ENCODE peak calls at places on chromosomes 5 and 9, in six cellular contexts. A is tibial nerve; J is stomach; U is testis; P is CD4-positive, alpha-beta T cell; L is right atrium auricular region. Q is an unnamed sample.

GRCh38 chr5:160657622-160658458 is 194.2 kb downstream of the ATP10B start:
- DNase-seq in J (no peak), A (no peak), P (no peak), U (no peak), L (no peak), Q (no peak)

GRCh38 chr9:93468763-93469456 is 15.5 kb upstream of the FAM120AOS start:
- DNase-seq in U (peak; percentile 55), J (no peak), P (no peak), L (no peak), A (no peak), Q (no peak)

GRCh38 chr5:131622633-131623032 is 12.4 kb downstream of the RAPGEF6 start:
- DNase-seq in A (no peak), L (no peak), J (no peak), U (no peak), P (no peak), Q (no peak)

GRCh38 chr5:139574641-139575312 is 13.6 kb downstream of the UBE2D2 start:
- DNase-seq in A (no peak), P (no peak), L (no peak), J (no peak), U (no peak), Q (no peak)

GRCh38 chr9:15786616-15787015 is 233.8 kb downstream of the CCDC171 start:
- DNase-seq in A (no peak), P (no peak), U (no peak), J (no peak), L (no peak), Q (no peak)

GRCh38 chr9:82466616-82467251 is 478.2 kb downstream of the SPATA31D1 start:
- DNase-seq in P (no peak), J (no peak), L (no peak), A (no peak), U (peak; percentile 43), Q (no peak)

GRCh38 chr5:127410906-127411780 is 106.3 kb upstream of the PRRC1 start:
- DNase-seq in J (no peak), U (no peak), L (no peak), A (no peak), P (no peak), Q (no peak)

GRCh38 chr9:135302329-135303279 is 177.0 kb upstream of the PPP1R26 start:
- DNase-seq in L (no peak), U (no peak), P (no peak), J (no peak), A (no peak), Q (no peak)

GRCh38 chr9:15416880-15417279 is 5.8 kb upstream of the SNAPC3 start:
- DNase-seq in J (peak; percentile 63), P (no peak), A (no peak), L (no peak), U (peak; percentile 43), Q (no peak)

GRCh38 chr5:149113669-149114068 is 27.6 kb upstream of the ABLIM3 start:
- DNase-seq in P (no peak), J (no peak), U (no peak), A (no peak), L (no peak), Q (no peak)

GRCh38 chr5:84524491-84524890 is 139.8 kb upstream of the EDIL3 start:
- DNase-seq in U (no peak), P (no peak), L (no peak), J (no peak), A (no peak), Q (no peak)

GRCh38 chr9:115202960-115203751 is 85.2 kb upstream of the TNC start:
- DNase-seq in P (no peak), U (no peak), L (no peak), J (no peak), A (no peak), Q (no peak)

GRCh38 chr5:133384120-133384855 is 228.1 kb downstream of the FSTL4 start:
- DNase-seq in U (peak; percentile 4), L (no peak), A (no peak), J (no peak), P (no peak), Q (no peak)

GRCh38 chr5:135392256-135392655 is 6.8 kb downstream of the MACROH2A1 start:
- DNase-seq in L (no peak), A (no peak), P (no peak), U (no peak), J (no peak), Q (no peak)

GRCh38 chr5:9765421-9765820 is 135.3 kb upstream of the TAS2R1 start:
- DNase-seq in A (no peak), U (no peak), L (no peak), P (no peak), J (no peak), Q (no peak)

GRCh38 chr9:16368425-16369087 is 501.9 kb downstream of the BNC2 start:
- DNase-seq in J (no peak), L (peak; percentile 34), A (no peak), P (no peak), U (no peak), Q (no peak)

GRCh38 chr5:126680215-126680817 is 79.6 kb downstream of the PHAX start:
- DNase-seq in A (no peak), J (no peak), P (no peak), U (no peak), L (no peak), Q (no peak)

GRCh38 chr9:86035827-86036440 is 63.4 kb downstream of the GOLM1 start:
- DNase-seq in L (no peak), U (no peak), P (no peak), J (no peak), A (no peak), Q (no peak)

DNA sequence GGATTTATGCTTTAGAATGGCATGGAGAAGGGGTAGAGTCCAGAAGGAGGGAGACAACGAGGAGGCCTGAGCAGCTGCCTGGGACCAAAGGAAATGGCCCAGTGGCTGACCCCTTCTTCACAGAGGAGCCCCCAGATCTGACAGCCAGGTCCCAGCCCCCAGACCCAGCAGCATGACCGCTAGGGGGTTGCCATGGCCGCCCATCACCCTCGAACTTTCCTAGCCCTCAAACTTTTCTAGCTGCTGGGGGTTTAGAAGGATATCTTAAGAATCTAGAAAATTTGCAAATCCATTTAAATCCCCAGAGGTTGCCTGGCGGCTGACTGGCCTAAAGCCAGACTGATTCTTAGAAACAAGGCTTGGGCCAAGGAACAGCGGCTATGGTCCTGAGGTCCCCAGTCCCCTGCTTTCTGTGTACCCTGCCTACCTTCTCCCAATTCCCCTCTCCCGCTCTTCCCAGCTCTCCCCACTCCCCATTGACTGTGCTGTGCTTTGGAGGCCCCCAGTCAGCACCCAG is 969 bp downstream of the PDGFRB start:
- DNase-seq in P (no peak), A (no peak), U (no peak), J (no peak), L (no peak), Q (no peak)
- TF ChIP-seq CTCF in P (no peak), A (no peak), U (no peak), J (no peak), L (no peak), Q (no peak)

GRCh38 chr5:14729448-14730385 is 65.2 kb downstream of the OTULIN start:
- DNase-seq in A (no peak), P (no peak), U (no peak), L (no peak), J (no peak), Q (no peak)
- H3K27ac ChIP-seq in A (no peak overlapping the region), P (no peak overlapping the region), U (no peak overlapping the region), L (no peak overlapping the region), J (no peak overlapping the region), Q (no peak overlapping the region)

GRCh38 chr9:99103909-99104458 is 929 bp upstream of the TGFBR1 start:
- DNase-seq in P (no peak), L (no peak), A (no peak), U (peak; percentile 19), J (no peak), Q (peak; percentile 51)

GRCh38 chr9:99104459-99105151 is at the start of gene TGFBR1:
- DNase-seq in A (peak; percentile 86), L (peak; percentile 91), J (peak; percentile 94), P (peak; percentile 88), U (peak; percentile 95), Q (peak; percentile 94)

GRCh38 chr9:99106044-99106375 is 1.1 kb downstream of the TGFBR1 start:
- DNase-seq in J (no peak), L (no peak), U (no peak), A (no peak), P (no peak), Q (no peak)

GRCh38 chr9:99103505-99103904 is 1.4 kb upstream of the TGFBR1 start:
- DNase-seq in L (no peak), J (no peak), P (no peak), U (no peak), A (no peak), Q (peak; percentile 24)

DNA sequence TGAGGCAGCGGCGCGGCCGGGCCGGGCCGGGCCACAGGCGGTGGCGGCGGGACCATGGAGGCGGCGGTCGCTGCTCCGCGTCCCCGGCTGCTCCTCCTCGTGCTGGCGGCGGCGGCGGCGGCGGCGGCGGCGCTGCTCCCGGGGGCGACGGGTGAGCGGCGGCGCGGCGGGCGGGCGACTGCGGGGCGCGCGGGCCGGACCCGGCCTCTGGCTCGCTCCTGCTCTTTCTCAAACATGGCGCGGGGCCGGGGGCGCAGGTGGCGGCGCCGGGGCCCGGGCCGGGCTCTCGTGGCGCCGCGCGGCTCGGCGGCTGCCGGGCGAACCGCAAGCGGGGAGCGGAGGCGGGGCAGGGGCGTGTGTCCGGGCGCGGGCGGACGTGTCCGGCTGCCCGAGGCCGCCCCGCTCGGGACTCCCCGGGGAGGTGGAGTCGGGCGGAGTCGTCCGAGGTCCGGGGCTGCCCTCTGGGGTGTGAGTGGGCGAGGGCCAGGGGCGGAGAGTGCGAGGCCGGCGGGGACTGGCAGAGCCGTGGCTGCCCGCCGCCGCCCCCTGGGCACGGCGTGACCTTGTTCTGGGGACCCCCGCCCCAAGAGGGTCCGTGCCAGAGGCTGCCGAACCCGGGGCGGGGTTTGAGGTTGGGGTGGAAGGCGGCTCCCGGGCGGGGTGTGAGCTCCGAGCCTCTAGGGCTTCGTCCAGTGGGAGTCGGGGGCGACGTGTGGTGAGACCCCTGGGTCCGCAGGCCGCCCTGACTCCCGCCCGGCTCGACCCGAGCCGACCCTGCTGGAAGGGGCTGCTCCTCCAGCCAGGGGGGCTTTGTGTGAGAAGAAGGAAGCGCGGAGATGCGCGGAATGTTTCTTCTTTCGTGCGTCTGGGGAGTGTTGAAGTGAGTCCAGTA is 485 bp downstream of the TGFBR1 start:
- DNase-seq in L (peak; percentile 83), P (no peak), J (peak; percentile 82), U (peak; percentile 72), A (peak; percentile 58), Q (peak; percentile 77)
- TF ChIP-seq CTCF in L (no peak), P (no peak), J (no peak), U (no peak), A (no peak), Q (no peak)

GRCh38 chr5:151070449-151070848 is 10.4 kb downstream of the TNIP1 start:
- DNase-seq in L (no peak), U (no peak), P (no peak), J (no peak), A (no peak), Q (no peak)
- H3K27ac ChIP-seq in L (no peak overlapping the region), U (no peak overlapping the region), P (no peak overlapping the region), J (no peak overlapping the region), A (no peak overlapping the region), Q (no peak overlapping the region)

GRCh38 chr5:31890025-31890424 is 251.1 kb downstream of the PDZD2 start:
- DNase-seq in A (no peak), U (no peak), L (no peak), P (no peak), J (no peak), Q (no peak)
- TF ChIP-seq CTCF in A (no peak), U (no peak), L (no peak), P (no peak), J (no peak), Q (no peak)

DNA sequence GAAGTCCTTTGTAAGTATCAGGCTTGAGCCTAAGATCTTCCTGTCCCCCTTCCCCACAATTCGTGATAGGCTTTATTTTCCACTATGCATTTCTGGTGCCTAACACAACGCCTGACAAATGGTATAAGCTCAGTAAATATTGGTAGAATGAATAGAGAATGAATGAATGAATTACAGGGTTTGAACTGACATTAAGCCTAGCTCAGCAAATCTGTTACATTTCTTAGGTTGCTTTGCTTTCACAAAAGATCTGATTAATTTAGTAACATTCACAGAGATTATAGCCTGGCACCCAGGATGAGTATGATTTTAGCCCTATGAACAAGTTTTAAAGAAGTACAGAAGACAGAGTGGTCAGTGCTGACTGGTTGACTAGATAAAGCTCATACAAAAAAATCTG is 16.4 kb downstream of the RUSC2 start:
- DNase-seq in J (no peak), U (no peak), P (no peak), L (no peak), A (no peak), Q (no peak)
- H3K27ac ChIP-seq in J (no peak overlapping the region), U (no peak overlapping the region), P (no peak overlapping the region), L (no peak overlapping the region), A (no peak overlapping the region), Q (no peak overlapping the region)